ENCODE peak calls at places on chromosome 1, in five cellular contexts. One of them, this sample, is unnamed.

GRCh38 chr1:42209516-42210370 is 45.2 kb upstream of the GUCA2A start:
- DNase-seq in neuronal stem cell: no peak
- DNase-seq in H9: no peak
- DNase-seq in mesenchymal stem cell: no peak
- DNase-seq in trophoblast cell: peak
- DNase-seq in this sample: no peak

GRCh38 chr1:229060140-229060539 is 210.8 kb upstream of the RAB4A start:
- DNase-seq in neuronal stem cell: no peak
- DNase-seq in H9: no peak
- DNase-seq in mesenchymal stem cell: peak
- DNase-seq in trophoblast cell: no peak
- DNase-seq in this sample: no peak

GRCh38 chr1:89952021-89952995 is 42.6 kb upstream of the ZNF326 start:
- DNase-seq in neuronal stem cell: no peak
- DNase-seq in H9: no peak
- DNase-seq in mesenchymal stem cell: peak
- DNase-seq in trophoblast cell: peak
- DNase-seq in this sample: no peak

GRCh38 chr1:99198377-99198776 is 65.9 kb upstream of the PLPPR4 start:
- DNase-seq in neuronal stem cell: no peak
- DNase-seq in H9: no peak
- DNase-seq in mesenchymal stem cell: no peak
- DNase-seq in trophoblast cell: no peak
- DNase-seq in this sample: no peak

GRCh38 chr1:54934869-54935268 is 45.6 kb upstream of the TMEM61 start:
- DNase-seq in neuronal stem cell: no peak
- DNase-seq in H9: no peak
- DNase-seq in mesenchymal stem cell: peak
- DNase-seq in trophoblast cell: no peak
- DNase-seq in this sample: no peak

GRCh38 chr1:46133181-46133658 is 791 bp upstream of the PIK3R3 start:
- DNase-seq in neuronal stem cell: no peak
- DNase-seq in H9: no peak
- DNase-seq in mesenchymal stem cell: no peak
- DNase-seq in trophoblast cell: no peak
- DNase-seq in this sample: no peak

GRCh38 chr1:204975021-204975420 is 68.0 kb upstream of the CNTN2 start:
- DNase-seq in neuronal stem cell: no peak
- DNase-seq in H9: no peak
- DNase-seq in mesenchymal stem cell: no peak
- DNase-seq in trophoblast cell: no peak
- DNase-seq in this sample: no peak

GRCh38 chr1:2212542-2213491 is 15.3 kb upstream of the SKI start:
- DNase-seq in neuronal stem cell: peak
- DNase-seq in H9: peak
- DNase-seq in mesenchymal stem cell: peak
- DNase-seq in trophoblast cell: peak
- DNase-seq in this sample: peak

GRCh38 chr1:169545472-169545871 is 40.8 kb downstream of the F5 start:
- DNase-seq in neuronal stem cell: no peak
- DNase-seq in H9: no peak
- DNase-seq in mesenchymal stem cell: no peak
- DNase-seq in trophoblast cell: no peak
- DNase-seq in this sample: no peak

GRCh38 chr1:39167632-39168209 is 36.8 kb upstream of the MACF1 start:
- DNase-seq in neuronal stem cell: no peak
- DNase-seq in H9: no peak
- DNase-seq in mesenchymal stem cell: no peak
- DNase-seq in trophoblast cell: peak
- DNase-seq in this sample: no peak

DNA sequence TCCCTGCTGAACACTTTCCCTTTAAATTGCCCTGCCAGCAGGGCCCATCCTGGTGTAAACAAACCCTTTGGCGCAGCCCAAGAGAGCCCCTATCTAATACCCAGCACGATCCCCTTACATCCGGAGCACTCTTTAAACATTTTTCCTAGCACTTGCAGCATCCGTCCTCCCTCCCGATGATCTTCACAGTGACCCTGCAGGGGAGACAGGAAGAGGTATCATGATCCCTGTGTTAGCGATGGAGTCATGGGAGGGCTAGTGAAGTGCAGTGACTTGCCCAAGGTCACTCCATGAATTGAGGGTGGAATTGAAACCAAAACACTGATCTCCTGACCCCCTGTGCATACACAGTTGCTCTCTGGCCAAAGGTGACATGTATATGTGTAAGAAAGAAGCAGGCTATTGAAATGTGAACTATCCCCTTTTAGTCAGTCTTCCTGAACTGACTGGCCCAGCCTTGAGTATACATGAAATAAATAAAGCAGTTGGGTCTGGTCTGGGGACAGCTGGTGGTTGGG is 9.8 kb upstream of the KCNQ4 start:
- DNase-seq in neuronal stem cell: no peak
- DNase-seq in H9: no peak
- DNase-seq in mesenchymal stem cell: no peak
- DNase-seq in trophoblast cell: no peak
- DNase-seq in this sample: no peak
- H2BK12ac ChIP-seq in neuronal stem cell: no peak
- H2BK12ac ChIP-seq in H9: no peak
- H2BK12ac ChIP-seq in mesenchymal stem cell: no peak
- H2BK12ac ChIP-seq in trophoblast cell: no peak
- H2BK12ac ChIP-seq in this sample: no peak

DNA sequence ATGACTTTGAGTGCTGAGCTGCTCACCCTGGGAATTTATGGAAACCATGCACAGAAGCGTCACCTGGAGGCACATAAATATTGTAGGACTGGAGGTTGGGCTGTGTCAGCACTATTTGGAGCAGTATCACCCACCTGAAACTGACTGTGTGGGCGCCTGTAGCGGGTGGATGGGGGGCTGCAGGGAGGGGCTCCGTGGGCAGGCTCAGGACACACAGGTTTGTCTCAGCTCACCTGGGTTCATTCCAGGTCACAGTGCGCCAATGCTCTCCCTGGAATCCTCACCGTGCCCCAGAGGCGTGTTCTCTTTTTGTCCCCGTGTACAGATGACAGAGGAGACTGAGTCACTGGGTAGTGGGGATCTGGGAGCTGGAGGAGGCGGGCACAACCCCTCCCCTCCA is 74.8 kb upstream of the ACTL8 start:
- DNase-seq in neuronal stem cell: no peak
- DNase-seq in H9: no peak
- DNase-seq in mesenchymal stem cell: no peak
- DNase-seq in trophoblast cell: no peak
- DNase-seq in this sample: no peak
- H2BK12ac ChIP-seq in neuronal stem cell: no peak
- H2BK12ac ChIP-seq in H9: no peak
- H2BK12ac ChIP-seq in mesenchymal stem cell: no peak
- H2BK12ac ChIP-seq in trophoblast cell: no peak
- H2BK12ac ChIP-seq in this sample: no peak

GRCh38 chr1:116585886-116586285 is 15.1 kb upstream of the CD58 start:
- DNase-seq in neuronal stem cell: no peak
- DNase-seq in H9: no peak
- DNase-seq in mesenchymal stem cell: no peak
- DNase-seq in trophoblast cell: peak
- DNase-seq in this sample: no peak

GRCh38 chr1:116586741-116587143 is 15.9 kb upstream of the CD58 start:
- DNase-seq in neuronal stem cell: no peak
- DNase-seq in H9: no peak
- DNase-seq in mesenchymal stem cell: no peak
- DNase-seq in trophoblast cell: no peak
- DNase-seq in this sample: no peak

GRCh38 chr1:116587496-116588308 is 16.9 kb upstream of the CD58 start:
- DNase-seq in neuronal stem cell: no peak
- DNase-seq in H9: no peak
- DNase-seq in mesenchymal stem cell: no peak
- DNase-seq in trophoblast cell: no peak
- DNase-seq in this sample: no peak
- H2BK12ac ChIP-seq in neuronal stem cell: no peak
- H2BK12ac ChIP-seq in H9: no peak
- H2BK12ac ChIP-seq in mesenchymal stem cell: no peak
- H2BK12ac ChIP-seq in trophoblast cell: no peak
- H2BK12ac ChIP-seq in this sample: no peak

GRCh38 chr1:28902738-28903137 is 11.6 kb upstream of the EPB41 start:
- DNase-seq in neuronal stem cell: no peak
- DNase-seq in H9: no peak
- DNase-seq in mesenchymal stem cell: no peak
- DNase-seq in trophoblast cell: no peak
- DNase-seq in this sample: no peak

GRCh38 chr1:28910379-28911125 is 3.8 kb upstream of the EPB41 start:
- DNase-seq in neuronal stem cell: no peak
- DNase-seq in H9: no peak
- DNase-seq in mesenchymal stem cell: no peak
- DNase-seq in trophoblast cell: no peak
- DNase-seq in this sample: no peak

GRCh38 chr1:28909198-28909597 is 5.2 kb upstream of the EPB41 start:
- DNase-seq in neuronal stem cell: no peak
- DNase-seq in H9: no peak
- DNase-seq in mesenchymal stem cell: no peak
- DNase-seq in trophoblast cell: no peak
- DNase-seq in this sample: no peak

GRCh38 chr1:28900562-28900961 is 13.8 kb upstream of the EPB41 start:
- DNase-seq in neuronal stem cell: no peak
- DNase-seq in H9: no peak
- DNase-seq in mesenchymal stem cell: no peak
- DNase-seq in trophoblast cell: no peak
- DNase-seq in this sample: no peak

GRCh38 chr1:28905921-28906666 is 8.3 kb upstream of the EPB41 start:
- DNase-seq in neuronal stem cell: no peak
- DNase-seq in H9: no peak
- DNase-seq in mesenchymal stem cell: no peak
- DNase-seq in trophoblast cell: no peak
- DNase-seq in this sample: no peak
- H2BK12ac ChIP-seq in neuronal stem cell: no peak
- H2BK12ac ChIP-seq in H9: no peak
- H2BK12ac ChIP-seq in mesenchymal stem cell: no peak
- H2BK12ac ChIP-seq in trophoblast cell: no peak
- H2BK12ac ChIP-seq in this sample: no peak